ENCODE peak calls at places on chromosomes 2 and 18, in four cellular contexts. H is H9, P is GM23248, O is neural progenitor cell. W is an unnamed sample.

GRCh38 chr18:48003426-48004349 is 73.2 kb upstream of the SMAD2 start:
- DNase-seq in H (no peak), P (peak; percentile 37), O (no peak), W (peak; percentile 70)

GRCh38 chr2:192060161-192060560 is 134.6 kb downstream of the TMEFF2 start:
- DNase-seq in H (no peak), P (no peak), O (no peak), W (no peak)

GRCh38 chr2:217788669-217789002 is 214.2 kb downstream of the TNS1 start:
- DNase-seq in H (no peak), P (no peak), O (no peak), W (no peak)

GRCh38 chr2:39530423-39530866 is 93.4 kb upstream of the MAP4K3 start:
- DNase-seq in H (no peak), P (peak; percentile 90), O (no peak), W (no peak)

GRCh38 chr2:70509565-70509964 is 44.1 kb downstream of the TGFA start:
- DNase-seq in H (no peak), P (peak; percentile 89), O (no peak), W (no peak)

GRCh38 chr2:113857454-113857853 is 32.4 kb upstream of the ACTR3 start:
- DNase-seq in H (no peak), P (no peak), O (no peak), W (no peak)

GRCh38 chr2:177399376-177399775 is 6.8 kb downstream of the AGPS start:
- DNase-seq in H (no peak), P (no peak), O (no peak), W (no peak)

GRCh38 chr2:17643031-17643615 is 102.6 kb downstream of the VSNL1 start:
- DNase-seq in H (no peak), P (peak; percentile 99), O (no peak), W (no peak)

GRCh38 chr18:78213365-78213994 is 766.1 kb upstream of the SALL3 start:
- DNase-seq in H (no peak), P (no peak), O (no peak), W (no peak)

GRCh38 chr2:108621087-108621559 is 86.9 kb downstream of the LIMS1 start:
- DNase-seq in H (peak; percentile 76), P (peak; percentile 20), O (peak; percentile 17), W (peak; percentile 75)
- H3K9ac ChIP-seq in H (no peak overlapping the region), P (no peak overlapping the region), O (no peak overlapping the region), W (no peak overlapping the region)

DNA sequence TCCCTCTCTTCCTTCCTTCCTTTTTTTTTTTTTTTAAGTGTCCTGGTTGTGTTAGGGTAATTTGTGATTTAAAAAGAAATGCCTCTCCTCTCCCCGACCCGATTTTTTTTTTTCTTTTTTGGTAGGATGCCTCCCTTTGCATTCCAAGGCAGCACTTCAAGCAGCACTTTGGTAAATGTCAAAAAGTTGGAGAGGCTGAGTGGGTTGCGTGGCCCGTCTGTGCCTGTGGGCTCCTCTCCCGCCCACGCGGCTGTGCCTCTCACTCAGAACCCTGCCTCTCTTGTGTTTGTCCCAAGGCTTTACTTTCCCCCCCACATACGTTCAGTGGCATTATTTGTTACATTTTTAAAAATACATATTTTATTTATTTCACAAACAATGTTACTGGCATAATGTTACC is 147.5 kb downstream of the AGAP1 start:
- DNase-seq in H (no peak), P (peak; percentile 93), O (no peak), W (no peak)
- H3K4me1 ChIP-seq in H (peaks cover 19% of the 10 kb centered on the region), P (peaks cover 55% of the 10 kb centered on the region), O (peaks cover 48% of the 10 kb centered on the region), W (no peaks in the 10 kb centered on the region)

GRCh38 chr2:124602759-124603158 is 577.7 kb downstream of the CNTNAP5 start:
- DNase-seq in H (no peak), P (no peak), O (no peak), W (no peak)

GRCh38 chr2:124610141-124610540 is 585.1 kb downstream of the CNTNAP5 start:
- DNase-seq in H (no peak), P (no peak), O (no peak), W (no peak)

GRCh38 chr2:124609667-124610066 is 584.6 kb downstream of the CNTNAP5 start:
- DNase-seq in H (no peak), P (no peak), O (no peak), W (no peak)

DNA sequence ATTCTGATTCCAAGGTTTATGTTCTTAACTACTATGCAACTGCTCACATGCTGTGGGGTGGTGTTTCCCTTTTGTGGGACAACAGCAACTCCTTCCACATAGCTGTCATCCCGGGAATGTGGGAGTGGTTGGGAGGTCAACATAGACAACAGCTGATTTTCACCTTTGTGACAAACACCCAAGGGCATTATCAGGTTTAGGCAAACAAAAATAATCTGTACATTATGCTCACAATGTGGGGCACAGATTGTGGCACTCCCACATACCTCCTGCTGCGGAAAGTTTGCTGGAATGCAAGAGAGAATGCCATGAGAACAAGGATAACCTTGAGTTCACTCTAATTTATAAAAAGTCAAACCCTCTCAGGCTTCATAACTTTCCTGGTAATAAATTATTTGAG is 582.6 kb downstream of the CNTNAP5 start:
- DNase-seq in H (no peak), P (no peak), O (no peak), W (no peak)
- H3K9ac ChIP-seq in H (no peak overlapping the region), P (no peak overlapping the region), O (no peak overlapping the region), W (no peak overlapping the region)

GRCh38 chr2:230872968-230873669 is 8.4 kb downstream of the ITM2C start:
- DNase-seq in H (no peak), P (no peak), O (no peak), W (no peak)
- H3K4me1 ChIP-seq in H (peaks cover 6% of the 10 kb centered on the region), P (no peaks in the 10 kb centered on the region), O (peaks cover 40% of the 10 kb centered on the region), W (peaks cover 18% of the 10 kb centered on the region)

GRCh38 chr2:98433363-98433964 is 11.2 kb upstream of the INPP4A start:
- DNase-seq in H (no peak), P (no peak), O (no peak), W (no peak)
- H3K9ac ChIP-seq in H (no peak overlapping the region), P (no peak overlapping the region), O (no peak overlapping the region), W (no peak overlapping the region)

GRCh38 chr2:8827729-8828128 is 9.7 kb downstream of the KIDINS220 start:
- DNase-seq in H (no peak), P (no peak), O (no peak), W (no peak)
- H3K4me1 ChIP-seq in H (no peaks in the 10 kb centered on the region), P (no peaks in the 10 kb centered on the region), O (peaks cover 11% of the 10 kb centered on the region), W (no peaks in the 10 kb centered on the region)

GRCh38 chr18:23137788-23138216 is 2.5 kb downstream of the CABLES1 start:
- DNase-seq in H (no peak), P (no peak), O (no peak), W (no peak)
- H3K9ac ChIP-seq in H (no peak overlapping the region), P (no peak overlapping the region), O (no peak overlapping the region), W (no peak overlapping the region)

GRCh38 chr2:8575810-8576423 is 105.9 kb upstream of the ID2 start:
- DNase-seq in H (peak; percentile 16), P (no peak), O (no peak), W (no peak)

GRCh38 chr2:8576525-8577157 is 105.2 kb upstream of the ID2 start:
- DNase-seq in H (no peak), P (no peak), O (no peak), W (no peak)

GRCh38 chr2:8578335-8579244 is 103.3 kb upstream of the ID2 start:
- DNase-seq in H (peak; percentile 22), P (peak; percentile 23), O (no peak), W (peak; percentile 37)

GRCh38 chr2:8579686-8580085 is 102.2 kb upstream of the ID2 start:
- DNase-seq in H (no peak), P (no peak), O (no peak), W (no peak)

GRCh38 chr2:8577573-8577972 is 104.3 kb upstream of the ID2 start:
- DNase-seq in H (peak; percentile 22), P (no peak), O (no peak), W (no peak)
- H3K4me1 ChIP-seq in H (peaks cover 2% of the 10 kb centered on the region), P (no peaks in the 10 kb centered on the region), O (peaks cover 6% of the 10 kb centered on the region), W (peaks cover 52% of the 10 kb centered on the region)

GRCh38 chr18:8937695-8938094 is 164.8 kb upstream of the NDUFV2 start:
- DNase-seq in H (no peak), P (no peak), O (no peak), W (no peak)
- H3K9ac ChIP-seq in H (no peak overlapping the region), P (no peak overlapping the region), O (no peak overlapping the region), W (no peak overlapping the region)

GRCh38 chr2:200376422-200377142 is 70.1 kb downstream of the SPATS2L start:
- DNase-seq in H (no peak), P (no peak), O (no peak), W (no peak)

GRCh38 chr2:200377774-200378336 is 71.4 kb downstream of the SPATS2L start:
- DNase-seq in H (no peak), P (no peak), O (no peak), W (no peak)

GRCh38 chr2:200378652-200379290 is 72.3 kb downstream of the SPATS2L start:
- DNase-seq in H (no peak), P (peak; percentile 48), O (peak; percentile 33), W (no peak)

GRCh38 chr2:200379481-200380120 is 73.1 kb downstream of the SPATS2L start:
- DNase-seq in H (no peak), P (no peak), O (peak; percentile 69), W (no peak)

GRCh38 chr2:200377143-200377773 is 70.8 kb downstream of the SPATS2L start:
- DNase-seq in H (no peak), P (no peak), O (no peak), W (no peak)
- H3K4me1 ChIP-seq in H (peaks cover 26% of the 10 kb centered on the region), P (peaks cover 58% of the 10 kb centered on the region), O (peaks cover 39% of the 10 kb centered on the region), W (peaks cover 11% of the 10 kb centered on the region)

W was measured in DND-41.